ENCODE peak calls at places on chromosomes 5 and 9, in six cellular contexts. T is lower lobe of right lung, A is progenitor cell of endocrine pancreas, G is coronary artery, V is endothelial cell, J is psoas muscle. W is an unnamed sample.

GRCh38 chr9:13427587-13427986 is 148.1 kb upstream of the MPDZ start:
- DNase-seq in V (peak; percentile 14), G (no peak), T (no peak), A (no peak), J (no peak), W (peak; percentile 37)

GRCh38 chr5:142630927-142631539 is 54.9 kb downstream of the FGF1 start:
- DNase-seq in T (no peak), G (no peak), V (no peak), A (no peak), J (no peak), W (no peak)

GRCh38 chr5:23507278-23507685 is at the start of gene PRDM9:
- DNase-seq in J (peak; percentile 64), A (no peak), G (no peak), T (peak; percentile 64), V (no peak), W (no peak)

GRCh38 chr5:149260761-149261160 is 10.9 kb upstream of the AFAP1L1 start:
- DNase-seq in J (no peak), A (no peak), G (no peak), V (no peak), T (no peak), W (no peak)

GRCh38 chr9:83965350-83966208 is 14.4 kb downstream of the HNRNPK start:
- DNase-seq in T (no peak), J (no peak), V (no peak), G (no peak), A (no peak), W (peak; percentile 34)

GRCh38 chr5:157603333-157604190 is 28.0 kb upstream of the ADAM19 start:
- DNase-seq in T (no peak), J (no peak), V (no peak), G (no peak), A (no peak), W (peak; percentile 73)

GRCh38 chr9:92607088-92607487 is 62.8 kb downstream of the IPPK start:
- DNase-seq in T (no peak), V (no peak), J (no peak), G (no peak), A (no peak), W (peak; percentile 20)

GRCh38 chr9:36999728-37000333 is 34.2 kb downstream of the PAX5 start:
- DNase-seq in T (no peak), G (no peak), J (no peak), A (no peak), V (no peak), W (peak; percentile 68)

GRCh38 chr5:14685757-14686156 is 21.2 kb downstream of the OTULIN start:
- DNase-seq in G (no peak), V (peak; percentile 20), J (no peak), T (no peak), A (no peak), W (peak; percentile 79)

GRCh38 chr5:53128481-53128880 is 18.9 kb upstream of the MOCS2 start:
- DNase-seq in J (no peak), G (no peak), V (no peak), A (no peak), T (no peak), W (no peak)

GRCh38 chr5:142869883-142870282 is 99.7 kb downstream of the ARHGAP26 start:
- DNase-seq in G (no peak), V (no peak), T (no peak), J (no peak), A (no peak), W (no peak)

GRCh38 chr9:121682201-121682600 is 30.8 kb downstream of the DAB2IP start:
- DNase-seq in V (no peak), A (no peak), G (no peak), T (no peak), J (no peak), W (no peak)

GRCh38 chr5:123785160-123786001 is 273.4 kb downstream of the CSNK1G3 start:
- DNase-seq in T (no peak), G (no peak), V (no peak), J (no peak), A (no peak), W (no peak)

GRCh38 chr5:105840800-105841199 is 1829.9 kb downstream of the EFNA5 start:
- DNase-seq in V (no peak), J (no peak), A (no peak), G (no peak), T (no peak), W (no peak)

GRCh38 chr9:84170521-84171141 is 169.9 kb downstream of the SLC28A3 start:
- DNase-seq in V (no peak), T (peak; percentile 69), G (peak; percentile 87), A (no peak), J (peak; percentile 76), W (no peak)

GRCh38 chr9:92726971-92727715 is 37.5 kb downstream of the BICD2 start:
- DNase-seq in G (peak; percentile 63), V (no peak), A (no peak), J (no peak), T (no peak), W (no peak)

GRCh38 chr9:16029056-16029615 is 476.3 kb downstream of the CCDC171 start:
- DNase-seq in G (no peak), V (no peak), T (no peak), A (no peak), J (no peak), W (no peak)

GRCh38 chr5:176901260-176902101 is 2.3 kb upstream of the HK3 start:
- DNase-seq in G (no peak), A (no peak), T (no peak), V (no peak), J (no peak), W (peak; percentile 65)

GRCh38 chr5:137442660-137443059 is 56.5 kb downstream of the SPOCK1 start:
- DNase-seq in G (no peak), A (no peak), J (no peak), V (no peak), T (no peak), W (no peak)

GRCh38 chr9:77981332-77981731 is 50.3 kb downstream of the GNAQ start:
- DNase-seq in T (no peak), V (no peak), J (no peak), A (no peak), G (no peak), W (peak; percentile 33)

GRCh38 chr5:141808857-141809256 is 69.4 kb downstream of the PCDH1 start:
- DNase-seq in V (no peak), T (no peak), G (no peak), A (no peak), J (no peak), W (no peak)

GRCh38 chr5:179262126-179262920 is 82.9 kb downstream of the ADAMTS2 start:
- DNase-seq in V (no peak), A (no peak), G (no peak), J (peak; percentile 6), T (peak; percentile 28), W (no peak)

GRCh38 chr9:96217756-96218693 is 84.0 kb downstream of the HSD17B3 start:
- DNase-seq in J (peak; percentile 69), A (peak; percentile 80), T (peak; percentile 77), V (peak; percentile 90), G (peak; percentile 81), W (peak; percentile 73)

GRCh38 chr9:96218821-96219614 is 83.0 kb downstream of the HSD17B3 start:
- DNase-seq in A (no peak), G (no peak), J (no peak), T (no peak), V (no peak), W (no peak)

GRCh38 chr9:96222132-96222531 is 79.8 kb downstream of the HSD17B3 start:
- DNase-seq in A (no peak), G (no peak), J (no peak), V (no peak), T (no peak), W (no peak)

GRCh38 chr9:96217358-96217755 is 84.6 kb downstream of the HSD17B3 start:
- DNase-seq in V (no peak), J (no peak), G (no peak), A (no peak), T (no peak), W (no peak)

DNA sequence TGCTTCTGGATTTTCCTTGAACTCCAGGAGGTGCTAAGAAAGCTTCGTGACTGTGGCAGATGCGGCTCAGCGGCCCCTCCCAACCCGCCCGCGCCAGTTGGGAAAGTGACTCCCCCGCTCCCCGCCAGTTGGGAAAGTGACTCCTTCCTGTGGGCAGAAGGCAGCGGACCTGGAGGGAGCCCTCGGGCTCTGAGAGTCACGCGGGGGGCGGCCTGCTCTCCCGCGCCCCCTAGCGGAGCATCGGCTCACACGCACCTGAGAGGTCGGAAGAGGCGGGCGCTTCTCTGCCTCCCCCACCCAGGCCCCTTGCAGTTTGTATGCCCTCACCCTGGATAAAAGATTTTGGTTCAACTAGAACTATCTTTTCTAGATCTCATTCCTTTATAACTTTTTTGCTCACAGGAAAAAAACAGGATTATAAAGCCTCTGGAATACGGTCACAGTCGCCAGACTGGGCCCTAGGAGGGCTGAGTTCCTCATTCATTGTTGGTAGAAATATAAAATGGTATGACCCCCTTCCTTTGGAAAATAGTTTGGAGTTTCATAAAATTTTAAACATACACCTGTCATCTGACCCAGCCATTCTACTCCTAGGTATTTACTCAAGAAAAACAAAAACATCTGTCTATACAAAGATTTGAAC is 82.2 kb downstream of the HSD17B3 start:
- DNase-seq in J (peak; percentile 78), G (no peak), T (peak; percentile 63), V (peak; percentile 30), A (no peak), W (no peak)
- TF ChIP-seq CTCF in J (peak; percentile 60), G (peak; percentile 76), T (peak; percentile 68), V (peak; percentile 73), A (peak; percentile 53), W (peak; percentile 54)

GRCh38 chr5:140115186-140115500 is 1.2 kb downstream of the PURA start:
- DNase-seq in V (no peak), G (no peak), J (no peak), T (no peak), A (no peak), W (no peak)

GRCh38 chr5:140114341-140115185 is 654 bp downstream of the PURA start:
- DNase-seq in A (peak; percentile 46), T (peak; percentile 87), G (peak; percentile 82), J (peak; percentile 74), V (peak; percentile 58), W (peak; percentile 72)

GRCh38 chr5:140113180-140113698 is 670 bp upstream of the PURA start:
- DNase-seq in T (peak; percentile 48), V (peak; percentile 27), A (no peak), G (peak; percentile 73), J (peak; percentile 24), W (peak; percentile 21)

GRCh38 chr5:140112685-140113179 is 1.2 kb upstream of the PURA start:
- DNase-seq in A (no peak), G (no peak), T (no peak), J (no peak), V (peak; percentile 7), W (no peak)

GRCh38 chr5:140113699-140114263 is at the start of gene PURA:
- DNase-seq in J (peak; percentile 96), A (peak; percentile 93), T (peak; percentile 96), G (peak; percentile 97), V (peak; percentile 97), W (peak; percentile 98)
- TF ChIP-seq CTCF in J (peak; percentile 16), A (peak; percentile 49), T (peak; percentile 36), G (no peak), V (no peak), W (peak; percentile 0)

GRCh38 chr9:112945620-112946208 is 55.0 kb upstream of the SLC46A2 start:
- DNase-seq in G (no peak), A (peak; percentile 37), T (no peak), V (peak; percentile 5), J (no peak), W (no peak)
- TF ChIP-seq CTCF in G (no peak), A (peak; percentile 61), T (no peak), V (no peak), J (no peak), W (no peak)

DNA sequence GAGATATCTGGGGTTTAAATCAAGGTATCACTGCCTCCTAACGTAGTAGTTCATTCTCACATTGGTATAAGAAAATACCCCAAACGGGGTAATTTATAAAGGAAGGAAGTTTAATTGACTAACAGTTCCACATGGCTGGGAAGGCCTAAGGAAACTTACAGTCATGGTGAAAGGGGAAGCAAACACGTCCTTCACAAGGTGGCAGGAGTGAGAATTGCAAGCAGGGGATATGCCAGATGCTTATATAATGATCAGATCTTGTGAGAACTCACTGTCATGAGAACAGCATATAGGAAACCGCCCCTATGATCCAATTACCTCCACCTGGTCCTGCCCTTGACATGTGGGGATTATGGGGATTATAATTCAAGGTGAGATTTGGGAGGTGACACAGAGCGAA is 1280.2 kb upstream of the C9orf72 start:
- DNase-seq in A (no peak), J (no peak), G (no peak), V (peak; percentile 8), T (no peak), W (no peak)
- TF ChIP-seq CTCF in A (no peak), J (no peak), G (no peak), V (no peak), T (no peak), W (no peak)